ENCODE peak calls at places on chromosomes 5 and 9, in eight cellular contexts. P is thyroid gland, Y is prostate gland, G is IMR-90, T is body of pancreas, Q is spleen, S is tibial nerve, A is A549. X is an unnamed sample.

GRCh38 chr5:140293091-140293996 is 9.6 kb downstream of the PFDN1 start:
- DNase-seq in G (peak), T (no peak), Y (no peak), S (no peak), P (no peak), Q (no peak), A (no peak), X (no peak)

GRCh38 chr5:19940192-19940591 is 47.8 kb downstream of the CDH18 start:
- DNase-seq in A (no peak), S (no peak), Q (no peak), T (no peak), P (no peak), G (no peak), Y (no peak), X (no peak)

GRCh38 chr9:37542895-37543294 is 33.3 kb downstream of the FBXO10 start:
- DNase-seq in Y (no peak), G (no peak), A (no peak), P (no peak), Q (no peak), S (no peak), T (no peak), X (no peak)

GRCh38 chr5:41721521-41721920 is 148.7 kb downstream of the OXCT1 start:
- DNase-seq in G (peak), A (no peak), Y (no peak), P (no peak), T (no peak), S (no peak), Q (no peak), X (no peak)

GRCh38 chr5:63923914-63924313 is 38.3 kb downstream of the HTR1A start:
- DNase-seq in P (no peak), Q (no peak), S (no peak), T (peak), A (no peak), G (no peak), Y (peak), X (no peak)

GRCh38 chr9:88028338-88028737 is 54.0 kb upstream of the CDK20 start:
- DNase-seq in G (no peak), Q (no peak), P (no peak), T (no peak), A (no peak), S (no peak), Y (no peak), X (no peak)

GRCh38 chr9:108269421-108269820 is 586.4 kb downstream of the ACTL7B start:
- DNase-seq in Y (no peak), Q (no peak), P (no peak), G (no peak), A (no peak), T (no peak), S (no peak), X (no peak)

GRCh38 chr5:10329808-10330481 is 22.2 kb upstream of the CMBL start:
- DNase-seq in T (peak), Q (no peak), G (peak), P (peak), A (no peak), Y (no peak), S (peak), X (no peak)

GRCh38 chr5:61026004-61026403 is 81.0 kb downstream of the NDUFAF2 start:
- DNase-seq in A (no peak), S (no peak), T (no peak), Q (no peak), P (no peak), Y (no peak), G (no peak), X (no peak)

GRCh38 chr9:85743290-85744128 is 1.8 kb upstream of the AGTPBP1 start:
- DNase-seq in Q (peak), A (peak), P (no peak), Y (no peak), T (no peak), S (peak), G (peak), X (peak)

GRCh38 chr5:74798977-74799911 is 32.2 kb downstream of the NSA2 start:
- DNase-seq in G (peak), Y (no peak), S (no peak), A (no peak), Q (no peak), P (no peak), T (no peak), X (no peak)

GRCh38 chr9:86239053-86239770 is 20.2 kb downstream of the C9orf153 start:
- DNase-seq in P (no peak), T (no peak), Q (no peak), A (no peak), Y (no peak), G (no peak), S (no peak), X (no peak)

GRCh38 chr9:108282872-108283271 is 572.9 kb downstream of the ACTL7B start:
- DNase-seq in A (no peak), Q (no peak), S (no peak), P (no peak), Y (no peak), G (peak), T (no peak), X (no peak)

GRCh38 chr5:640461-641330 is 28.6 kb downstream of the CEP72 start:
- DNase-seq in G (no peak), Y (no peak), Q (peak), S (no peak), A (no peak), T (no peak), P (no peak), X (peak)

GRCh38 chr5:103645816-103646215 is 83.2 kb upstream of the NUDT12 start:
- DNase-seq in Y (no peak), A (no peak), P (no peak), Q (no peak), G (no peak), S (no peak), T (no peak), X (no peak)

GRCh38 chr5:171392585-171393159 is 5.0 kb downstream of the NPM1 start:
- DNase-seq in Q (no peak), A (no peak), P (no peak), T (no peak), G (no peak), Y (no peak), S (no peak), X (no peak)

GRCh38 chr9:133821606-133822438 is 83.7 kb upstream of the SARDH start:
- DNase-seq in Q (no peak), T (no peak), G (peak), Y (no peak), S (no peak), P (no peak), A (no peak), X (peak)

GRCh38 chr9:133822439-133823065 is 84.4 kb upstream of the SARDH start:
- DNase-seq in P (no peak), Y (no peak), A (no peak), Q (no peak), G (no peak), S (no peak), T (no peak), X (no peak)

GRCh38 chr9:133824802-133825186 is 86.6 kb upstream of the SARDH start:
- DNase-seq in Y (no peak), Q (no peak), G (no peak), A (no peak), S (no peak), P (no peak), T (no peak), X (no peak)

GRCh38 chr9:133824106-133824801 is 86.1 kb upstream of the SARDH start:
- DNase-seq in Y (no peak), P (no peak), A (no peak), T (no peak), Q (no peak), S (no peak), G (no peak), X (no peak)

DNA sequence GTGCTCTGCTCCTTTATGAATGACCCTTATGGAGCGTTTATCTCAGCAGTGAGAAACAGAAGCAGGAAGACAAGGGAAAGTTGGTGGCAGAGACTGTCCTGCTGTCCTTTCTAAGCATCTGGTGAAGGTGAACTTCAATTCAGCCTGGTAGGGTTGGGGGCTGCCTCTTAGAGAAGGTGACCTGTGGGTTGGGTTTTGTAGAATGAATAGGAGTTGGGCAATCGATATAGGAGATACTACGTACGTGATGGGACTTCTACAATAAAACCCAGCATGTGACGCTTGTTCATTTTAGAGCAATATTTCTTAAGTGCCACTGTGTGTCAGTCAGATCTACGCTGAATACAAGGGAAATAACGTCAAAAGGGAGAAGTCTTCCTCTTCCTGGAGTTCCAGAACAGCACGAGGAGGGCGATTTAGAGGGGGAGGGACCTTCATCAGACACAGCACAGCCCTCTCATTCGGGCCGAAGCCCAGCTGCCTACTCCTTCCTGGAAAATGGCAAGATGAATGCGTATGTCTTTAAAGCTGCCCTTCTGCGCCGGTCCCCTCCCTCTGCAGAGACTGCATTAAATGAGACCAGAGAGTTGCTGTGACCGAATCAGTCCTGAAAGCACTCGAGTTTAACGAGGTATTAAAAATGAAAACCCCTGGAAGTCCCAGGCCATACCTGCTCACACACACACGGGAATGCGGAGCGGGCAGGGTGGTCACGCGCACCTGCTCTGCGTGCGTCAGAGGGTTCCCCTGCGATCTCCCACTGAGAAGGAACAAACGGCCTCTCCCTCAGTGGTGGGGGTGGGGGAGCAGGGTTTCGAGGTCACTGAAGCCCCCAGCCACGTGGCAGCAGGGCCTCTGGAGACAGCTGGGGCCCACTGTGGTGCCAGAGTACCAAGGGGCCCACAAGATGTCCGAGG is 85.3 kb upstream of the SARDH start:
- DNase-seq in T (no peak), G (no peak), Q (no peak), Y (no peak), S (no peak), P (peak), A (no peak), X (peak)
- TF ChIP-seq POLR2A in T (no peak), G (no peak), Q (no peak), Y (no peak), S (no peak), P (no peak), A (no peak), X (no peak)

GRCh38 chr5:114360362-114360761 is 1.5 kb upstream of the KCNN2 start:
- DNase-seq in Y (no peak), A (no peak), Q (no peak), P (no peak), S (no peak), G (no peak), T (no peak), X (no peak)
- H3K4me3 ChIP-seq in Y (peak), A (peak), Q (peak), P (no peak), S (no peak), G (peak), T (peak), X (no peak)

GRCh38 chr9:137202966-137203365 is 2.4 kb upstream of the TPRN start:
- DNase-seq in G (no peak), Q (no peak), Y (no peak), A (no peak), T (no peak), P (no peak), S (no peak), X (no peak)

GRCh38 chr9:137200311-137201204 is at the start of gene TPRN:
- DNase-seq in S (peak), Y (peak), G (peak), Q (peak), A (peak), P (peak), T (peak), X (peak)

GRCh38 chr9:137201205-137201868 is 796 bp upstream of the TPRN start:
- DNase-seq in Q (no peak), T (no peak), G (no peak), S (no peak), Y (no peak), P (no peak), A (no peak), X (no peak)

GRCh38 chr9:137204731-137205125 is 720 bp downstream of the TMEM203 start:
- DNase-seq in A (no peak), Q (no peak), T (no peak), G (no peak), S (no peak), P (no peak), Y (no peak), X (no peak)

GRCh38 chr9:137205126-137206069 is at the start of the genes NDOR1 and TMEM203:
- DNase-seq in T (peak), G (peak), A (peak), S (peak), Q (peak), Y (peak), P (peak), X (peak)
- TF ChIP-seq POLR2A in T (peak), G (peak), A (peak), S (peak), Q (no peak), Y (peak), P (peak), X (peak)

GRCh38 chr9:113502427-113503008 is 39.0 kb downstream of the RGS3 start:
- DNase-seq in P (no peak), Q (peak), T (no peak), G (no peak), S (no peak), A (no peak), Y (no peak), X (no peak)
- H3K4me3 ChIP-seq in P (no peak), Q (peak), T (no peak), G (no peak), S (no peak), A (no peak), Y (peak), X (peak)

GRCh38 chr9:93185261-93186150 is 1.6 kb downstream of the WNK2 start:
- DNase-seq in P (no peak), T (peak), Y (no peak), G (no peak), S (no peak), A (no peak), Q (no peak), X (no peak)

GRCh38 chr9:93183106-93183662 is 755 bp upstream of the WNK2 start:
- DNase-seq in Q (no peak), S (no peak), A (no peak), P (no peak), Y (no peak), G (no peak), T (peak), X (no peak)

GRCh38 chr9:93184439-93185221 is 691 bp downstream of the WNK2 start:
- DNase-seq in S (no peak), Q (no peak), A (peak), T (peak), G (no peak), Y (no peak), P (no peak), X (no peak)

GRCh38 chr9:93182572-93182971 is 1.4 kb upstream of the WNK2 start:
- DNase-seq in A (no peak), T (peak), Y (no peak), S (no peak), Q (no peak), G (no peak), P (no peak), X (peak)

GRCh38 chr9:93183663-93184438 is at the start of gene WNK2:
- DNase-seq in S (no peak), Y (peak), T (peak), Q (no peak), P (peak), A (peak), G (no peak), X (peak)
- TF ChIP-seq POLR2A in S (no peak), Y (peak), T (no peak), Q (no peak), P (peak), A (peak), G (no peak), X (peak)

DNA sequence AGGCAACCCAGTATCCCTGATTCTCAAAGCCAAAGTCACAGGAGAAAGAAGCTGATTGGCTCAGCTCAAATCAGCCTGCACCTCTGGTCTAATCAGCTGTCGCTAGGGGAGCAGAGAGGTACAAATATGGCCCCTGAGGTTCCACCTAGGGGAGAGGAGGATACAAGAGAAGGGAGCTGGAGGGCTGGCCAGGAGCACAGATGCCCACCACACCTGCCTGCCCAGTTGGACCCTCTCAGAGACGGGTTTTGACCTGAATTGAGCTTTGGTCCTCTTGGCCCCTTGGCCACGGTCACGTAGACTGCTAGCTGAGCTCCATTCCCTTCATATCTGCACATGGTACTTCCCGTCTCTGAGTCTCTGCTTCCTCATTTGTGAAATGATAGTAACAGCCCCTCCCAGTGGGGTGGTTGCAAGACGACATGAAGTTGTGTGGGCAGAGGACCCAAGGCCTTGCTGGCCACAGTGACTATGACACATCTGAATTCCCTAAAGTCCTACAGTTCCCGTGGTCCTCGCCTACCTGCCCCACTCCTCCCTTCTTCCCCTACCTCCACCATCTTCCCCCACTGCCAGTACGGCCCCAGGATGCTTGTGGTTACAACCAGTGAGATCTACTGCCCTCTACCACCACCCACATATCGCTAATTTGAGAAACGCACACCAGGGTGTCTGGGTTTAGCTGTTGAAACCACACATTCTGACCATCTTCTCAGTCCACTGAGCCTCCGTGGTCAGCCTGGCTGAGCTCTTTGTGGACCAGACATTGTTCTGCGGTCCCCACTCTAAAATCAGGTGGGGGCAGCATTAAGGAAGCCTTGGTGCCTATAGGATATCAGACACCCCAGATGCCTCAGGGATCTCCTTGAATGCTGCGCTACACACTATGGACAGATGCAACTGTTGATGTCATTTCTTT is 60.3 kb upstream of the NEK6 start:
- DNase-seq in P (no peak), Q (peak), S (no peak), T (no peak), A (no peak), G (no peak), Y (no peak), X (peak)
- H3K4me3 ChIP-seq in P (no peak), Q (no peak), S (no peak), T (no peak), A (no peak), G (no peak), Y (no peak), X (no peak)

DNA sequence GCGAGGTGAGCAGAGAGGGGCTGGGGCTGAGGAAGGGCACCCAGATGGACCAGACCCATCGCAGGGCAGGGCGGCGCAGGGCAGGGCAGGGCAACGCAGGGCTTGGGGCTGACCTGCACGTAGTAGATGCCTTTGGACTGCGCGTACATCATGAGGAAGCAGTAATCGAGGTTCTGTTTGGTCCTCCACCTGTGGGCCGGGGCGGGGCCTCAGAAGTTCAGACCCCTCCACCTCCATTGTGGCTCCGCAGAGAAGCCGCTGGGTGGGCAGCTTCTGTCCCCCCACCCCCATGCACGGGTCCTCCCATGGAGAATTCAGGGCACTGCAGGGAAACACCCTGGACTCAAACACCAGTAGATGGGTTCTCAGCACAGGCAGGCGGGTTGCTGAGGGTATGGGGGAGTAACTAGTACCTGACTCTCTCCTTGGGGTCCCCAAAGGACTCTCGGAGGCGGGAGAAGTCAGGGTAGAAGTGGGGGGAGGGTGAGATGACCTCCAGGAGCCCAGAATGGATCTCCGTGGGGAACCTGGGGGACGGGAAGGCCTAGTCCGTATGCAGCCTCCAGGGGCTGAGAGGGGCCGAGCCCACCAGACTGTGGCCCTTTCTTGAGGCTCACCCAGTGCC is 6.4 kb downstream of the LTC4S start:
- DNase-seq in T (no peak), G (no peak), S (no peak), P (no peak), A (no peak), Y (no peak), Q (peak), X (no peak)
- TF ChIP-seq POLR2A in T (no peak), G (no peak), S (no peak), P (no peak), A (no peak), Y (no peak), Q (no peak), X (no peak)

DNA sequence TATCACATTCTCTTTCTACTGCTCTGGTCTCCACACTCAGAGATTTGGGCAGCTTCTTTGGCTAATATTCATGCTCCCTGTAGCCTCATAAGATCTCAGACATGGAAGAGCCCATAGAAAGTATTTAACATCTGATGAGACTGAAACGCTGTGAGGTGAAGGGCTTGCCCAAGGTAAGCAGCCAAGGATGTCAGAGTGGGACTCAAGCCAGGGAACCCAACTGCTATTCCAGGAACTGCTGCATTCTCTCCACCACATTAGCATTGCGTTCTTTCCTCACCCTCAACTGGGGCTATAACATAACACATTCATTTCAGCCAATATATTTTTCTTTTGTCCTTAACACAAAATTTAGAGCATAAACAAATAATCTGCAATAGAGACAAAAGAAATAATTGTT is 3.8 kb downstream of the ADRB2 start:
- DNase-seq in G (no peak), P (peak), T (no peak), Y (no peak), Q (no peak), S (no peak), A (no peak), X (no peak)
- H3K4me3 ChIP-seq in G (no peak), P (no peak), T (no peak), Y (peak), Q (peak), S (no peak), A (no peak), X (no peak)